ENCODE peak calls at places on chromosomes 7 and 10, in five cellular contexts. D is choroid plexus epithelial cell, I is cardiac muscle cell, Q is colonic mucosa, H is pancreas. R is an unnamed sample.

GRCh38 chr10:15313844-15314243 is 57.2 kb downstream of the FAM171A1 start:
- DNase-seq in D (peak), I (peak), Q (no peak), H (no peak), R (no peak)

GRCh38 chr10:86497621-86498020 is 24.0 kb downstream of the WAPL start:
- DNase-seq in D (no peak), I (no peak), Q (no peak), H (no peak), R (no peak)

GRCh38 chr7:128902761-128903585 is 7.5 kb downstream of the KCP start:
- DNase-seq in D (peak), I (no peak), Q (peak), H (no peak), R (peak)

GRCh38 chr7:112422842-112423496 is 27.3 kb upstream of the IFRD1 start:
- DNase-seq in D (peak), I (peak), Q (peak), H (peak), R (peak)

GRCh38 chr7:138934401-138934800 is 46.8 kb downstream of the KIAA1549 start:
- DNase-seq in D (no peak), I (no peak), Q (no peak), H (no peak), R (no peak)

GRCh38 chr7:2821842-2822507 is 22.1 kb downstream of the GNA12 start:
- DNase-seq in D (peak), I (no peak), Q (no peak), H (no peak), R (peak)

GRCh38 chr7:29572543-29572942 is 8.9 kb downstream of the PRR15 start:
- DNase-seq in D (no peak), I (no peak), Q (no peak), H (no peak), R (no peak)

GRCh38 chr10:88094795-88095194 is 231.4 kb downstream of the PTEN start:
- DNase-seq in D (no peak), I (no peak), Q (no peak), H (no peak), R (no peak)

GRCh38 chr10:71475243-71475871 is 78.6 kb downstream of the CDH23 start:
- DNase-seq in D (no peak), I (no peak), Q (no peak), H (peak), R (no peak)

GRCh38 chr10:78899098-78899754 is 169.5 kb upstream of the ZMIZ1 start:
- DNase-seq in D (no peak), I (no peak), Q (peak), H (no peak), R (no peak)

GRCh38 chr10:59346321-59346720 is 16.0 kb downstream of the FAM13C start:
- DNase-seq in D (no peak), I (peak), Q (no peak), H (no peak), R (no peak)

GRCh38 chr10:124152139-124152780 is 58.9 kb upstream of the CHST15 start:
- DNase-seq in D (peak), I (no peak), Q (peak), H (peak), R (peak)

GRCh38 chr10:86759073-86759672 is 2.8 kb downstream of the BMPR1A start:
- DNase-seq in D (peak), I (no peak), Q (no peak), H (no peak), R (no peak)

GRCh38 chr7:30148951-30149459 is 14.2 kb downstream of the MTURN start:
- DNase-seq in D (no peak), I (no peak), Q (no peak), H (peak), R (peak)

GRCh38 chr7:44173911-44174693 is 15.1 kb downstream of the GCK start:
- DNase-seq in D (no peak), I (no peak), Q (no peak), H (no peak), R (no peak)

GRCh38 chr7:41298343-41298875 is 404.5 kb downstream of the INHBA start:
- DNase-seq in D (no peak), I (no peak), Q (no peak), H (no peak), R (no peak)

GRCh38 chr7:31116615-31117014 is 64.5 kb downstream of the ADCYAP1R1 start:
- DNase-seq in D (no peak), I (no peak), Q (no peak), H (no peak), R (no peak)

GRCh38 chr10:95289003-95289920 is 1.5 kb downstream of the PDLIM1 start:
- DNase-seq in D (peak), I (no peak), Q (peak), H (no peak), R (peak)

GRCh38 chr7:22640269-22640668 is 86.7 kb upstream of the IL6 start:
- DNase-seq in D (no peak), I (no peak), Q (no peak), H (no peak), R (no peak)

GRCh38 chr10:12806228-12807095 is 195.1 kb downstream of the CCDC3 start:
- DNase-seq in D (no peak), I (no peak), Q (peak), H (no peak), R (no peak)

GRCh38 chr7:100157334-100158228 is 942 bp downstream of the TRAPPC14 start:
- DNase-seq in D (peak), I (peak), Q (no peak), H (peak), R (peak)

GRCh38 chr10:78578929-78579328 is 489.8 kb upstream of the ZMIZ1 start:
- DNase-seq in D (no peak), I (no peak), Q (no peak), H (no peak), R (peak)

GRCh38 chr7:151306860-151307259 is 34.8 kb upstream of the NUB1 start:
- DNase-seq in D (no peak), I (no peak), Q (no peak), H (no peak), R (no peak)

GRCh38 chr10:128499486-128499885 is 373.3 kb upstream of the MKI67 start:
- DNase-seq in D (no peak), I (no peak), Q (no peak), H (no peak), R (no peak)

GRCh38 chr10:93431361-93431760 is 50.8 kb downstream of the MYOF start:
- DNase-seq in D (no peak), I (no peak), Q (no peak), H (no peak), R (no peak)

GRCh38 chr10:91340613-91341362 is 69.4 kb upstream of the HECTD2 start:
- DNase-seq in D (peak), I (no peak), Q (no peak), H (no peak), R (peak)

GRCh38 chr10:132590752-132591121 is 53.1 kb downstream of the INPP5A start:
- DNase-seq in D (no peak), I (no peak), Q (peak), H (no peak), R (no peak)

GRCh38 chr7:28847681-28848080 is 110.4 kb downstream of the TRIL start:
- DNase-seq in D (no peak), I (no peak), Q (no peak), H (no peak), R (no peak)

GRCh38 chr7:47035522-47035921 is 546.4 kb downstream of the TNS3 start:
- DNase-seq in D (no peak), I (no peak), Q (no peak), H (no peak), R (no peak)

GRCh38 chr7:105874055-105874454 is 2.3 kb downstream of the ATXN7L1 start:
- DNase-seq in D (no peak), I (no peak), Q (no peak), H (no peak), R (no peak)

GRCh38 chr7:50807026-50807730 is 24.5 kb upstream of the GRB10 start:
- DNase-seq in D (peak), I (no peak), Q (no peak), H (no peak), R (peak)

GRCh38 chr7:2018786-2019692 is 213.7 kb downstream of the MAD1L1 start:
- DNase-seq in D (peak), I (peak), Q (no peak), H (no peak), R (peak)

GRCh38 chr10:115657161-115657850 is 564.1 kb downstream of the ATRNL1 start:
- DNase-seq in D (peak), I (no peak), Q (no peak), H (no peak), R (no peak)

GRCh38 chr7:80060218-80060806 is 74.3 kb upstream of the GNAI1 start:
- DNase-seq in D (peak), I (peak), Q (no peak), H (no peak), R (peak)

GRCh38 chr10:12945709-12946359 is 55.7 kb downstream of the CCDC3 start:
- DNase-seq in D (peak), I (no peak), Q (no peak), H (no peak), R (no peak)

DNA sequence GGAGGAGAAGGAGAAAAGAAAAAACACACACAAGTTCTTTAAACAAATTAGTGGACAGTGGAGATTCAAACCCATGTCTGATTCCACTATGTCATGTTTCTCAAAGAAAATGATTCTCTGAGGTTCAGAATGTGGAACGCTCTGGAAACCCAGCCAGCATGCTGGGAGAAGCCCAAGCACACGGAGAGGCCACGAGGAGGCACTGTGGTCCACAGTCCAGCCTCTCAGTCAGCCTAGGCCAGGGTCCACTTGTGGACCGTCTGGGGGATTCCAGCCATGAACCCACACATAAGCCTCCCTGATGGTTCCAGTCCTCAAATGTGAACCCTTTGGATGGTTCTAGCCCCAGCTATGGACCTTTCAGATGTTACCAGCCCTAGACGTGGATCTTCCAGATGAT is 73.4 kb downstream of the CAV1 start:
- DNase-seq in D (peak), I (no peak), Q (no peak), H (peak), R (no peak)
- TF ChIP-seq CTCF in D (peak), I (peak), Q (no peak), H (no peak), R (peak)

GRCh38 chr7:120741371-120742042 is 116.4 kb downstream of the TSPAN12 start:
- DNase-seq in D (no peak), I (no peak), Q (no peak), H (no peak), R (peak)

GRCh38 chr7:120743128-120743527 is 114.8 kb downstream of the TSPAN12 start:
- DNase-seq in D (no peak), I (no peak), Q (no peak), H (no peak), R (peak)

GRCh38 chr7:120738816-120739215 is 119.1 kb downstream of the TSPAN12 start:
- DNase-seq in D (no peak), I (no peak), Q (no peak), H (no peak), R (no peak)

GRCh38 chr7:120742370-120742769 is 115.6 kb downstream of the TSPAN12 start:
- DNase-seq in D (no peak), I (no peak), Q (no peak), H (no peak), R (peak)

GRCh38 chr7:120740348-120740747 is 117.6 kb downstream of the TSPAN12 start:
- DNase-seq in D (peak), I (no peak), Q (no peak), H (no peak), R (no peak)
- H3K4me3 ChIP-seq in D (no peak), I (no peak), Q (no peak), H (no peak), R (no peak)

GRCh38 chr7:149489391-149490024 is 8.1 kb downstream of the ZNF746 start:
- DNase-seq in D (no peak), I (no peak), Q (no peak), H (no peak), R (peak)
- TF ChIP-seq CTCF in D (peak), I (no peak), Q (no peak), H (no peak), R (peak)

DNA sequence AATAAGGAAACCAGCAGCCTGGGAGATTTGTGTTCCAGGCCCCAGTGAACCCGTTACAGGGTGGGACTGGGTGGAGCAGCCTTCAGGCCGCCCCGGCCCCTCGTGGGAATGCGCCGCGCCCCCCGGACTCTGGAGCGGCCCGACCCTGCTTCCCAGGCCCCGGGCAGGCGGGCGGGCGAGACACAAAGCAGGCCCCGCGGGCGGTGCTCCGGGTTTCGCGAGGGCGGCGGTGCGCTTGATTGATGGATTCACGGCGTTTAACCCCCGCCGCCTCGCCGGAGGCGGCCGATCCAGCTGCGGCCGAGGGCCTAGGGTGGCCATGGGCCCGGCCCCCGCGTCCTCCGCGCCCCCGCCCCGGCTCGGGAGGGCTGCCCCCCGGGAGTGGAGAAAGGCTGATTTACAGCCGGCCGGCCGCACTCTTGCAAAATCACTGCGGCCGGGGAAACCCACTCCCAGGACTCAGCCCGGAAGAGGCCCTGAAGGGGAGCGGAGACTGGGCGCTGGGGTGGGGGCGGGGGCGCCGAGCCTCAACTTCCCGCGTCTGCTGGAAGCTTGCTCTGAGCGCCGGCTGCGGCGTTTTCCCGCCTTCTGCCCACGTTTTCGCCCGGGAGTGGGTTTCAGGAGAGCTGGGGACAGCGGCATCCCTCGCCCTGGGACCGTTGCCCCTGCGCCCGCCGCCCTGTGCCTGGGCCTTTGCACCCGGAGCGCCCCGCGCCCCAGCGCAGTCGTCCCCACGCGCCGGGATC is 299.6 kb upstream of the NFE2L3 start:
- DNase-seq in D (peak), I (peak), Q (peak), H (no peak), R (peak)
- H3K4me3 ChIP-seq in D (no peak), I (peak), Q (peak), H (no peak), R (peak)

DNA sequence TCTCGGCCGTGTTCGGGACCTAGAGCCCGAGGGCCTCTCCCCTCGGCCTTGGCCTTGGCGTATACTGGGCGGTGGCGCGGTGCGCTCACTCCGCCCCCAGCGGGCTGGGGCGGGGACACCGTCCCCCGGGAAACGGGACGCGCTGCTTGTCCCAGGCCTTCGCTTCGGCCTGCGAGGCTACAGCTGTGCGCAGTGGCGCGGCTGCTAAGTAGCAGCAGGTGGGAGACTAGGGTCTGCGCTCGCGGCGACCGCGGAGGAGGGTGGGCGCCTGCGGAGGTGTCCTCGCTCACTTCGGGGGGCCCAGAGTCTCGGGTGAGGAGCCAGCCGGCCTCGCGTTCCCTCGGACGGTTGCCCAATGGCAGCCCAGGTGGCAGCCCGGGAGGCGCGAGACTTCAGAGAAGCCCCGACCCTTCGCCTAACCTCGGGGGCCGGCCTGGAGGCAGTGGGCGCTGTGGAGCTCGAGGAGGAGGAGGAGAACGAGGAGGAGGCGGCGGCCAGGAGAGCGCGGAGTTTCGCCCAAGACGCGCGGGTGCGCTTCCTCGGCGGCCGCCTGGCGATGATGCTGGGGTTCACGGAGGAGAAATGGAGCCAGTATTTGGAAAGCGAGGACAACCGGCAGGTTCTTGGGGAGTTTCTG is at the start of gene DNAH11:
- DNase-seq in D (peak), I (peak), Q (peak), H (peak), R (peak)
- TF ChIP-seq CTCF in D (peak), I (no peak), Q (no peak), H (no peak), R (no peak)

DNA sequence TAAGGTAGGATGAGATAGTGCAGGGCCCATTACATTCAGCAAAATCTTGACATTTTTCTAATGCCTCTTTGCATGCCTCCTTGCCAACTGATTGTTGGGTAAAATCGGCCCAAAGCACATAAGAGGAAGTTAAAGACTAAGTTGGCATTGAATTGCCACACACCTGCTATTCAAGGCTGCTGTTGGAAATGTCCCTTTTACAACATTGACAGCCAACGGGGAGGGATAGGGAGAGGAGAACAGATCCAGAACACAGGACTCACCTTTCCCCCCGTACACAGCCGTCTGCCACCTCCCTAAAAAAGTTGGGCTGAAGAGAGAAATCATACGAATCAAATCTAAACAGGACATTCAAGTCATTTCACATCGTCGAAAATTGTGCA is 695 bp downstream of the FAM237B start:
- DNase-seq in D (no peak), I (no peak), Q (no peak), H (no peak), R (no peak)
- H3K4me3 ChIP-seq in D (no peak), I (peak), Q (no peak), H (no peak), R (peak)

GRCh38 chr10:113521482-113521795 is 31.4 kb upstream of the HABP2 start:
- DNase-seq in D (no peak), I (no peak), Q (no peak), H (no peak), R (no peak)
- TF ChIP-seq CTCF in D (no peak), I (no peak), Q (no peak), H (no peak), R (no peak)